ENCODE peak calls at places on chromosomes 3 and 15, in six cellular contexts. One of them, this sample, is unnamed. For H3K9me3, the result is how much of the 10 kb centered on the place peaks cover.

GRCh38 chr3:16085884-16086608 is 88.4 kb upstream of the GALNT15 start:
- DNase-seq in stomach: no peak
- DNase-seq in upper lobe of left lung: no peak
- DNase-seq in A549: no peak
- DNase-seq in suprapubic skin: no peak
- DNase-seq in transverse colon: no peak
- DNase-seq in this sample: peak

GRCh38 chr3:186142556-186142955 is 33.7 kb upstream of the ETV5 start:
- DNase-seq in stomach: no peak
- DNase-seq in upper lobe of left lung: no peak
- DNase-seq in A549: no peak
- DNase-seq in suprapubic skin: no peak
- DNase-seq in transverse colon: no peak
- DNase-seq in this sample: no peak

GRCh38 chr3:89353465-89353864 is 246.0 kb downstream of the EPHA3 start:
- DNase-seq in stomach: no peak
- DNase-seq in upper lobe of left lung: no peak
- DNase-seq in A549: no peak
- DNase-seq in suprapubic skin: no peak
- DNase-seq in transverse colon: no peak
- DNase-seq in this sample: no peak

GRCh38 chr15:60426870-60427528 is 29.2 kb upstream of the ANXA2 start:
- DNase-seq in stomach: no peak
- DNase-seq in upper lobe of left lung: no peak
- DNase-seq in A549: no peak
- DNase-seq in suprapubic skin: no peak
- DNase-seq in transverse colon: no peak
- DNase-seq in this sample: no peak

GRCh38 chr3:123586966-123587365 is 2.1 kb upstream of the HACD2 start:
- DNase-seq in stomach: no peak
- DNase-seq in upper lobe of left lung: no peak
- DNase-seq in A549: no peak
- DNase-seq in suprapubic skin: no peak
- DNase-seq in transverse colon: no peak
- DNase-seq in this sample: no peak

GRCh38 chr15:66848116-66848515 is 146.1 kb downstream of the SMAD6 start:
- DNase-seq in stomach: no peak
- DNase-seq in upper lobe of left lung: no peak
- DNase-seq in A549: no peak
- DNase-seq in suprapubic skin: peak
- DNase-seq in transverse colon: peak
- DNase-seq in this sample: no peak

GRCh38 chr15:47551559-47551958 is 165.7 kb upstream of the SEMA6D start:
- DNase-seq in stomach: no peak
- DNase-seq in upper lobe of left lung: no peak
- DNase-seq in A549: no peak
- DNase-seq in suprapubic skin: no peak
- DNase-seq in transverse colon: no peak
- DNase-seq in this sample: no peak

GRCh38 chr15:47576921-47577474 is 140.3 kb upstream of the SEMA6D start:
- DNase-seq in stomach: no peak
- DNase-seq in upper lobe of left lung: no peak
- DNase-seq in A549: no peak
- DNase-seq in suprapubic skin: no peak
- DNase-seq in transverse colon: no peak
- DNase-seq in this sample: no peak

GRCh38 chr3:55576621-55577020 is 89.5 kb upstream of the WNT5A start:
- DNase-seq in stomach: no peak
- DNase-seq in upper lobe of left lung: no peak
- DNase-seq in A549: no peak
- DNase-seq in suprapubic skin: no peak
- DNase-seq in transverse colon: no peak
- DNase-seq in this sample: no peak

GRCh38 chr15:20294651-20295237 is 246.9 kb downstream of the GOLGA6L6 start:
- DNase-seq in stomach: no peak
- DNase-seq in upper lobe of left lung: peak
- DNase-seq in A549: no peak
- DNase-seq in suprapubic skin: peak
- DNase-seq in transverse colon: no peak
- DNase-seq in this sample: no peak
- H3K9me3 ChIP-seq in stomach: half or more
- H3K9me3 ChIP-seq in upper lobe of left lung: under half
- H3K9me3 ChIP-seq in A549: under half
- H3K9me3 ChIP-seq in suprapubic skin: under half
- H3K9me3 ChIP-seq in transverse colon: under half
- H3K9me3 ChIP-seq in this sample: under half

GRCh38 chr3:111362286-111363009 is 179.5 kb upstream of the CD96 start:
- DNase-seq in stomach: no peak
- DNase-seq in upper lobe of left lung: no peak
- DNase-seq in A549: no peak
- DNase-seq in suprapubic skin: no peak
- DNase-seq in transverse colon: no peak
- DNase-seq in this sample: no peak
- TF ChIP-seq EP300 in stomach: no peak
- TF ChIP-seq EP300 in upper lobe of left lung: no peak
- TF ChIP-seq EP300 in A549: no peak
- TF ChIP-seq EP300 in suprapubic skin: no peak
- TF ChIP-seq EP300 in transverse colon: no peak
- TF ChIP-seq EP300 in this sample: no peak

GRCh38 chr3:126770096-126770495 is 66.1 kb downstream of the CHCHD6 start:
- DNase-seq in stomach: no peak
- DNase-seq in upper lobe of left lung: no peak
- DNase-seq in A549: no peak
- DNase-seq in suprapubic skin: no peak
- DNase-seq in transverse colon: no peak
- DNase-seq in this sample: no peak

GRCh38 chr3:126768903-126769302 is 64.9 kb downstream of the CHCHD6 start:
- DNase-seq in stomach: no peak
- DNase-seq in upper lobe of left lung: no peak
- DNase-seq in A549: no peak
- DNase-seq in suprapubic skin: no peak
- DNase-seq in transverse colon: no peak
- DNase-seq in this sample: no peak

GRCh38 chr3:126777366-126777765 is 73.3 kb downstream of the CHCHD6 start:
- DNase-seq in stomach: no peak
- DNase-seq in upper lobe of left lung: no peak
- DNase-seq in A549: no peak
- DNase-seq in suprapubic skin: no peak
- DNase-seq in transverse colon: no peak
- DNase-seq in this sample: no peak

GRCh38 chr3:126773167-126773566 is 69.1 kb downstream of the CHCHD6 start:
- DNase-seq in stomach: no peak
- DNase-seq in upper lobe of left lung: no peak
- DNase-seq in A549: no peak
- DNase-seq in suprapubic skin: no peak
- DNase-seq in transverse colon: no peak
- DNase-seq in this sample: no peak

DNA sequence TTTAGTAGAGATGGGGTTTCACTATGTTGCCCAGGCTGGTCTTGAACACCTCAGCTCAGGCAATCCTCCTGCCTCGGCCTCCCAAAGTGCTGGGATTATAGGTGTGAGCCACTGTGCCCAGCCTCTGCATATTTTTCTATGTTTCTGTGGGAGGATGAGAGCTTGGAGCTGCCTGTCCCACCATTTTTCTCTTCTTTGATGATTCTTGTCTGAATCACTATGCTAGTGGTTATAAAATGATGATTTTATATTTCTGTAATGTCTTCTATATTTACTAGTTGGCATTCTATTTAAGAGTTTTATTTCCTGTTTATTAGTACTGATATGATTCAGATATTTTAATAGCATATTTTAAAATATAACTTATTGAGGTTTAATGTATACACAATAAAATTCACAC is 69.7 kb downstream of the CHCHD6 start:
- DNase-seq in stomach: no peak
- DNase-seq in upper lobe of left lung: no peak
- DNase-seq in A549: no peak
- DNase-seq in suprapubic skin: no peak
- DNase-seq in transverse colon: no peak
- DNase-seq in this sample: no peak
- H3K27ac ChIP-seq in stomach: no peak
- H3K27ac ChIP-seq in upper lobe of left lung: no peak
- H3K27ac ChIP-seq in A549: no peak
- H3K27ac ChIP-seq in suprapubic skin: no peak
- H3K27ac ChIP-seq in transverse colon: no peak
- H3K27ac ChIP-seq in this sample: no peak

DNA sequence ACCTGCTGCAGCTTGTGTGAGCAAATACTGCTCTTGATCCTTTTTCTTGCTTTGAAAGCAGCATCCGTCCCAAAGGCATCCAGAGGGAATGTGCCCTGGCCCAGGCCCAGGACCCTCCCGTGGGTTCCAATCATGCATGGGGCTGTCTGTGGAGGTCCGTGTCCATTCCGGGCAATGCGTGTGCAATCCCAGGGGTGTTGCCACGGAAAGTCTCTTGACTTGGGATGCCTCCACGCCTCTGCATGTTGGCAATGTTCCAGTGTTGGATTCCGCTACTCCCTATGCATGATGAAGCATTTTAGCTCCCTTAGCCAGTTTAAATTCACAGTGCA is 105.7 kb downstream of the SNRPN start:
- DNase-seq in stomach: peak
- DNase-seq in upper lobe of left lung: peak
- DNase-seq in A549: no peak
- DNase-seq in suprapubic skin: peak
- DNase-seq in transverse colon: no peak
- DNase-seq in this sample: no peak
- H3K9me3 ChIP-seq in stomach: half or more
- H3K9me3 ChIP-seq in upper lobe of left lung: half or more
- H3K9me3 ChIP-seq in A549: half or more
- H3K9me3 ChIP-seq in suprapubic skin: half or more
- H3K9me3 ChIP-seq in transverse colon: half or more
- H3K9me3 ChIP-seq in this sample: half or more

DNA sequence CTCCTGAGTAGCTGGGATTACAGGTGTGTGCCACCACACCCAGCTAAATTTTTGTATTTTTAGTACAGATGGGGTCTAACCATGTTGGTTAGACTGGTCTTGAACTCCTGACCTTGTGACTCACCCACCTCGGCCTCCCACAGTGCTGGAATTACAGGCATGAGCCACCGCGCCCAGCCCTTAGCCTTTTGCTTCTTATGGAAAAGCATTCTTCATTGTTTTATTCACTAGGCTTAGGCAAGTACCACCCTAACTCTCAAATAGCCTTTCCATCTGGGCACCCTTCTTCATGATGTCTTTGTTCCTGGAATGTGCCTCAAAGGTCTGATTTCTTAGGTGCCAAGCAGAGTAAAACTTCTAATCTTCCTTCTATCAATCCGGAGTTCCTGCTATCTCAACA is 641.8 kb downstream of the FHIT start:
- DNase-seq in stomach: no peak
- DNase-seq in upper lobe of left lung: no peak
- DNase-seq in A549: peak
- DNase-seq in suprapubic skin: no peak
- DNase-seq in transverse colon: no peak
- DNase-seq in this sample: no peak
- TF ChIP-seq EP300 in stomach: no peak
- TF ChIP-seq EP300 in upper lobe of left lung: no peak
- TF ChIP-seq EP300 in A549: no peak
- TF ChIP-seq EP300 in suprapubic skin: no peak
- TF ChIP-seq EP300 in transverse colon: no peak
- TF ChIP-seq EP300 in this sample: no peak

DNA sequence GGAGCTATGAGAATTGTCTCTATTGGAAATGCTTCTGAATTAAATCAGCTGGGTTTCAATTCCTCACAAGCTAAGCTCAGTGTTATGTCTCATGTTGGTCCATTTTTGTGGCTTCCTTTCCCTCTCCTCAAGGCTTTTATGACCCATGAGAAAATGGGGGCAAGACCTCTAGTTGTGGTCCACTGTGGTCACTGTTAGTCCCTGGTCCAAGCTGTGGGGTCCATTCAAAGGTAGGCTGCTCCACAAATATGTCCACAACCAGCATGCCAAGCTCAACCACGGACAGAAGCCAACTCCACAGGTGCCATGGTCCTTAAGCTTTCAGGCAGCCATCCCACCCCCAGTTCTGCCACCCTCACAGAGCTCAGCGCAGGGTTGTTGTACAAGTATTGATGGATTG is 14.9 kb upstream of the TPM1 start:
- DNase-seq in stomach: no peak
- DNase-seq in upper lobe of left lung: no peak
- DNase-seq in A549: no peak
- DNase-seq in suprapubic skin: no peak
- DNase-seq in transverse colon: no peak
- DNase-seq in this sample: no peak
- H3K27ac ChIP-seq in stomach: no peak
- H3K27ac ChIP-seq in upper lobe of left lung: no peak
- H3K27ac ChIP-seq in A549: no peak
- H3K27ac ChIP-seq in suprapubic skin: no peak
- H3K27ac ChIP-seq in transverse colon: no peak
- H3K27ac ChIP-seq in this sample: no peak

GRCh38 chr15:25241241-25241801 is 197.5 kb downstream of the UBE3A start:
- DNase-seq in stomach: no peak
- DNase-seq in upper lobe of left lung: peak
- DNase-seq in A549: no peak
- DNase-seq in suprapubic skin: no peak
- DNase-seq in transverse colon: no peak
- DNase-seq in this sample: no peak
- H3K9me3 ChIP-seq in stomach: half or more
- H3K9me3 ChIP-seq in upper lobe of left lung: half or more
- H3K9me3 ChIP-seq in A549: under half
- H3K9me3 ChIP-seq in suprapubic skin: under half
- H3K9me3 ChIP-seq in transverse colon: under half
- H3K9me3 ChIP-seq in this sample: under half